ENCODE peak calls at places on chromosomes 4 and X, in seven cellular contexts. F is H9, Q is mesendoderm, M is H1, A is IMR-90, W is mesenchymal stem cell, Y is trophoblast cell. N is an unnamed sample.

GRCh38 chr4:74370912-74371311 is 6.0 kb downstream of the EREG start:
- DNase-seq in F (peak; percentile 61), Q (peak; percentile 78), M (no peak), A (peak; percentile 64), W (peak; percentile 77), Y (peak; percentile 70), N (peak; percentile 26)

GRCh38 chrX:134004038-134004437 is 18.6 kb upstream of the GPC3 start:
- DNase-seq in F (no peak), Q (no peak), M (no peak), A (peak; percentile 1), W (peak; percentile 43), Y (peak; percentile 51), N (no peak)

GRCh38 chr4:31917334-31917733 is 1197.2 kb downstream of the PCDH7 start:
- DNase-seq in F (no peak), Q (no peak), M (no peak), A (no peak), W (no peak), Y (peak; percentile 62), N (no peak)

GRCh38 chr4:186723207-186724047 is at the start of gene FAT1:
- DNase-seq in F (peak; percentile 56), Q (peak; percentile 87), M (peak; percentile 77), A (peak; percentile 71), W (peak; percentile 86), Y (peak; percentile 83), N (peak; percentile 84)

GRCh38 chrX:9677098-9677739 is 88.4 kb downstream of the GPR143 start:
- DNase-seq in F (no peak), Q (no peak), M (no peak), A (peak; percentile 64), W (no peak), Y (no peak), N (no peak)

GRCh38 chrX:129961180-129962083 is 21.0 kb upstream of the BCORL1 start:
- DNase-seq in F (peak; percentile 82), Q (peak; percentile 81), M (peak; percentile 72), A (no peak), W (peak; percentile 35), Y (peak; percentile 63), N (no peak)

GRCh38 chrX:132493095-132493494 is 4.3 kb upstream of the MBNL3 start:
- DNase-seq in F (no peak), Q (no peak), M (no peak), A (no peak), W (no peak), Y (no peak), N (no peak)

GRCh38 chr4:1596393-1596792 is 87.7 kb downstream of the FAM53A start:
- DNase-seq in F (no peak), Q (peak; percentile 30), M (no peak), A (no peak), W (no peak), Y (no peak), N (no peak)

GRCh38 chrX:136689441-136689840 is 41.5 kb downstream of the CD40LG start:
- DNase-seq in F (no peak), Q (peak; percentile 39), M (no peak), A (peak; percentile 20), W (peak; percentile 3), Y (peak; percentile 27), N (peak; percentile 8)

GRCh38 chrX:121256653-121257052 is 209.2 kb downstream of the GLUD2 start:
- DNase-seq in F (no peak), Q (no peak), M (no peak), A (no peak), W (no peak), Y (no peak), N (no peak)

GRCh38 chr4:173252024-173252935 is 81.9 kb downstream of the HMGB2 start:
- DNase-seq in F (no peak), Q (peak; percentile 55), M (no peak), A (peak; percentile 100), W (peak; percentile 94), Y (peak; percentile 88), N (no peak)

GRCh38 chr4:134201216-134202098 is at the start of gene PABPC4L:
- DNase-seq in F (peak; percentile 62), Q (peak; percentile 90), M (peak; percentile 74), A (peak; percentile 24), W (peak; percentile 56), Y (no peak), N (peak; percentile 42)

GRCh38 chr4:107794001-107794400 is 30.7 kb upstream of the SGMS2 start:
- DNase-seq in F (no peak), Q (peak; percentile 3), M (no peak), A (no peak), W (peak; percentile 12), Y (peak; percentile 67), N (no peak)

GRCh38 chrX:153723351-153724251 is 586 bp downstream of the BCAP31 start:
- DNase-seq in F (peak; percentile 50), Q (peak; percentile 67), M (peak; percentile 63), A (peak; percentile 37), W (peak; percentile 61), Y (peak; percentile 41), N (peak; percentile 42)

GRCh38 chr4:74453846-74454742 is 9.2 kb downstream of the AREG start:
- DNase-seq in F (no peak), Q (no peak), M (no peak), A (no peak), W (no peak), Y (no peak), N (no peak)

GRCh38 chrX:130975947-130976346 is 72.9 kb upstream of the ENOX2 start:
- DNase-seq in F (no peak), Q (peak; percentile 15), M (peak; percentile 45), A (peak; percentile 48), W (peak; percentile 70), Y (peak; percentile 74), N (peak; percentile 17)

GRCh38 chrX:38806054-38806389 is 4.8 kb downstream of the MID1IP1 start:
- DNase-seq in F (no peak), Q (no peak), M (no peak), A (no peak), W (no peak), Y (no peak), N (no peak)

GRCh38 chr4:11615601-11616000 is 186.9 kb upstream of the HS3ST1 start:
- DNase-seq in F (no peak), Q (no peak), M (no peak), A (no peak), W (no peak), Y (no peak), N (no peak)

DNA sequence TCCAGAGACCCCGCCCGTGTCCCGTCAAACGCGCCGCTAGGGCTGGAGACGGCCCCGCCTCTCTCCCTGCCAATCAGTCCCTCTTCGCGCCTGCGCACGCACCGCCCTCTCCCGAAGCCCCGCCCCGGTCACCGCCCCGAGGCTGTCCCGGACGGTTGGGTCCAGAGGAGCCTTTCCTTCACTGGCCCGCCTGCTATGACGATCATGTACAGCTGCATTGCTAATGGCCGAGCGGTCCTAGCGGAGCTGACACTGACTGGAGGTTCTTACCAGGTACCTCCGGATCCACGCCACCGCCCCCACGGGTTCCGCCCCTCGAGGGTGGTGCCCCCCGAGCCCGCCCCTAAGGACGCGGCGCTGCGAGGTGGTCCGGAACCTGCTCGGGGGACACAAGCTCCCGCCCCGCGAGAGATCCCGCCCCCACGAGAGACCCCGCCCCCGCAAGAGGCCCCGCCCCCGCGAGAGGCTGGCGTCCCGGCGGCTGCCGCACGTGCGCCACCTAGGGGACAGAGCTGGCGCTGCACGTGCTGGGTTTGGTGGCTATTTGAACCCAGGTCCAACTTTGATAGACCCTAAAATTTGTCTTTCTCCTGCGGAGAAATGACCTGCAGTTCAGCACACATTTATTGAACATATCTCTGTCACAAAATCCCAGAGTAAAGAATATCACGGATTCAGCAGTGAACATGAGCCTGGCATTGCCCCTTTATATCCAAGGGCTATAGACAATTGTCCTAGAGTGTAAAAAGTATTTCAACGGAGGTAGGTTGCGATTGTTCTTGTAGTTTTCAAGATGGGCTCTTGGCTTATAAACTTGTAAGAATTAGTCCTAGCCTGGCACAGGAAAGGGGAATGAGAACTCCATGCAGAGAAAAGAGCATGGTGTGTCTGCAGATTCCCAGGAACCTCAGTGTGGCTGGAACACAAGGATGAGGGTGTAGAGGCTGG is 88.7 kb downstream of the HNRNPD start:
- DNase-seq in F (peak; percentile 100), Q (peak; percentile 100), M (peak; percentile 100), A (peak; percentile 99), W (peak; percentile 99), Y (peak; percentile 100), N (peak; percentile 97)
- H3K9ac ChIP-seq in F (peak overlapping the region; percentile 65), Q (peak overlapping the region; percentile 49), M (no peak overlapping the region), A (no peak overlapping the region), W (peak overlapping the region; percentile 66), Y (peak overlapping the region; percentile 22), N (no peak overlapping the region)

DNA sequence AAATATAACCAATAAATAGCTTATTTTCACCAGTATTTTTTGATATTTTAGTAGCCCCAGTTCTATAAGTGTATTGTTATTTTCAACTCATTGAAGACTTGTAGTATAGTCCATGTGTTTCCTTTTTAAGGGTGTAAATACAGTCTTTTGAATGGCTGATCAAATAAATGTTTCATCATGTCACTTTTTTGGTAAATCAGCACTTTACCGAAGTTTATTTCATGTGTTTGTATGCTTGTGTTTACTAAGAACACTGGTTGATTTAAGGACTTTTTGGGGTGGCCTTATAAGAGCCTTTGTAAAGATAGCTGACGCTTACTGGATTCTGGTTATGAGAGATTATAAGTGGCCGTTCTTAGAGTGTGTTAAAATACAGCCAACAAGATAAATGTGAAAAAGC is 2.6 kb downstream of the UBE2K start:
- DNase-seq in F (no peak), Q (no peak), M (no peak), A (no peak), W (no peak), Y (no peak), N (no peak)
- H3K23ac ChIP-seq in F (no peak overlapping the region), Q (no peak overlapping the region), M (no peak overlapping the region), A (no peak overlapping the region), W (no peak overlapping the region), Y (no peak overlapping the region), N (no peak overlapping the region)

DNA sequence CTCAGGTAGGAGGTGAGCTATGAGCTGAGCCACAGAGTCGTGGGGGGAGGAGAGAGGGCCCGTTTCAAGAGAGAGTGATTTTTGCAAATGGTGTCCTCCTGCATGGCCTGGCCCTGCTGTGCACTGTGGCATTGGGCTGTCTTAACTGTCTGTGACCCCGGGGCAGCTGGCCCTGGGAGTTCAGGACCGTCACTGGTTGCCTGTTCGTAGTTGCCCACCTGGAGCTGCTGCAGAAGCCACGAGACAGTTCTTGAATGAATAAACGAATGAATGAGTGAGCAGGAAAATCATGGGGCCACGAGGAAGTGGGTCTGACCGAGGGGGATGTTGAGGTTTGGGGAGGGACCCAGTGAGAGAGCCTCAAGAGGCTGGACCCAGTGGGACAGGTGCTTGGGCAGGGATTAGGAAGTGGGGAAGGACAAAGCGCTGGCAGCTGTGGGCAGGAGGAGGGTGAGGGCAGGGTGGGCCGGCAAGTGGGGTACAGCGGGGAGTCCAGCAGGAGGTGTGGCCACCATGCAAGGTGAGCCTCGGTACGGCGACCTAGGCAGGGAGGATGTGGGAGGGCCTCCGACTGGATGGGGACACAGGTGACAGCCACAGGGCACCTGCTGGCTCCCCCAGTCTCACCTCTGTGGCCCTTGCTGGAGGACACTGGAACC is 10.1 kb downstream of the RGS12 start:
- DNase-seq in F (peak; percentile 25), Q (no peak), M (peak; percentile 50), A (no peak), W (no peak), Y (no peak), N (no peak)
- H3K4me1 ChIP-seq in F (no peaks in the 10 kb centered on the region), Q (no peaks in the 10 kb centered on the region), M (peaks cover 2% of the 10 kb centered on the region), A (peaks cover 23% of the 10 kb centered on the region), W (peaks cover 36% of the 10 kb centered on the region), Y (no peaks in the 10 kb centered on the region), N (peaks cover 59% of the 10 kb centered on the region)

GRCh38 chrX:44474410-44474809 is 68.2 kb downstream of the FUNDC1 start:
- DNase-seq in F (no peak), Q (no peak), M (no peak), A (no peak), W (no peak), Y (no peak), N (no peak)

DNA sequence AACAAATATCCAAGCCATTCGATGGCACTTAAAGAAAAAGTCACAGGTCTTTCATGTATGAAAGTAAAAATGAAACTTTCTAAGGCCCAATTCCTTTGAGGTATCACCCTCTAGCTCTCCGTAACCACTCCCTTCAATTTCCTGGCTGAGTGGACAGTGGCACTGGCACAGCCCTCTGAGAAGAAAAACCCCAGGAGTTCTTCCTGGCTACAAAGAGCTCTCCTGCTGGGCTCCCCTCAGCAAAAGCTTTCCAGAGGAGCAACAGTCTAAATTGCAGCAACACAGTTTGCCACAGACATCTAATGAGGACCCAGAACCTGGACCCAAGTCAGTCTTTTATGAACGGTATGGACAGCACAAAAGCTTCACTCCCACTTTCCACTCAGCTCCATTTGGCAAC is 71.8 kb downstream of the FUNDC1 start:
- DNase-seq in F (no peak), Q (no peak), M (no peak), A (no peak), W (no peak), Y (no peak), N (no peak)
- H3K9ac ChIP-seq in F (no peak overlapping the region), Q (no peak overlapping the region), M (no peak overlapping the region), A (no peak overlapping the region), W (no peak overlapping the region), Y (no peak overlapping the region), N (no peak overlapping the region)